ENCODE peak calls at places on chromosomes 13 and 19, in seven cellular contexts. One of them, this sample, is unnamed.

GRCh38 chr13:76523740-76524382 is 362.3 kb downstream of the KCTD12 start:
- DNase-seq in left ventricle myocardium inferior: no peak
- DNase-seq in breast epithelium: no peak
- DNase-seq in PC-3: no peak
- DNase-seq in sigmoid colon: no peak
- DNase-seq in body of pancreas: no peak
- DNase-seq in fibroblast of lung: no peak
- DNase-seq in this sample: no peak

GRCh38 chr19:48614436-48615144 is at the start of gene FAM83E:
- DNase-seq in PC-3: peak
- DNase-seq in sigmoid colon: no peak
- DNase-seq in body of pancreas: no peak
- DNase-seq in fibroblast of lung: no peak
- DNase-seq in left ventricle myocardium inferior: no peak
- DNase-seq in breast epithelium: no peak
- DNase-seq in this sample: peak

GRCh38 chr13:113654591-113655357 is 3.2 kb downstream of the ATP4B start:
- DNase-seq in left ventricle myocardium inferior: peak
- DNase-seq in breast epithelium: no peak
- DNase-seq in sigmoid colon: peak
- DNase-seq in PC-3: no peak
- DNase-seq in body of pancreas: peak
- DNase-seq in fibroblast of lung: no peak
- DNase-seq in this sample: no peak

GRCh38 chr19:18964121-18964520 is 23.1 kb upstream of the HOMER3 start:
- DNase-seq in body of pancreas: no peak
- DNase-seq in PC-3: no peak
- DNase-seq in sigmoid colon: no peak
- DNase-seq in left ventricle myocardium inferior: no peak
- DNase-seq in breast epithelium: no peak
- DNase-seq in fibroblast of lung: no peak
- DNase-seq in this sample: no peak

GRCh38 chr13:51348069-51348967 is 8.8 kb downstream of the SERPINE3 start:
- DNase-seq in fibroblast of lung: no peak
- DNase-seq in sigmoid colon: no peak
- DNase-seq in left ventricle myocardium inferior: no peak
- DNase-seq in body of pancreas: no peak
- DNase-seq in PC-3: no peak
- DNase-seq in breast epithelium: no peak
- DNase-seq in this sample: no peak

GRCh38 chr13:79581870-79582315 is 100.9 kb downstream of the NDFIP2 start:
- DNase-seq in body of pancreas: no peak
- DNase-seq in sigmoid colon: no peak
- DNase-seq in breast epithelium: no peak
- DNase-seq in left ventricle myocardium inferior: peak
- DNase-seq in fibroblast of lung: peak
- DNase-seq in PC-3: no peak
- DNase-seq in this sample: peak

GRCh38 chr13:97122381-97122996 is 99.6 kb upstream of the MBNL2 start:
- DNase-seq in breast epithelium: no peak
- DNase-seq in sigmoid colon: no peak
- DNase-seq in body of pancreas: no peak
- DNase-seq in fibroblast of lung: peak
- DNase-seq in left ventricle myocardium inferior: no peak
- DNase-seq in PC-3: peak
- DNase-seq in this sample: no peak

GRCh38 chr19:29947871-29948270 is 5.8 kb downstream of the URI1 start:
- DNase-seq in breast epithelium: no peak
- DNase-seq in sigmoid colon: no peak
- DNase-seq in PC-3: no peak
- DNase-seq in fibroblast of lung: no peak
- DNase-seq in body of pancreas: no peak
- DNase-seq in left ventricle myocardium inferior: no peak
- DNase-seq in this sample: no peak

DNA sequence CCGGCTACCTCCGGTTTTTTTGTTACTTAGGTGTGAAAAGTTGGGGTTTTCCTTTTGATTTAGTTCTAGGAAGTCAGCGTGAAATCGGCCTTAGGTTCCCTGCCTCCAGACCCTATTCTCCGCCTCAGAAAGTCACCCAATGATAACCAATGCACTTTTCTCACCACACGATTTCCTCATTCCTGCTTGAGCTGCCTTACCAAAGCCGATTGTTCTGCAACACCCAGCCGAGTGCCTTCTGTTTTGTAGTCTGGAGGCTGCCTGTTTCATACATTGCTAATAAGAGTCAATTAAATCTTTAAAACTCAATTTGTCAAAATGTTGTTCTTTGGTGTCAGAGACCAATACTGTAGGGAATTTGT is 39.7 kb downstream of the GJA3 start:
- DNase-seq in sigmoid colon: no peak
- DNase-seq in breast epithelium: no peak
- DNase-seq in PC-3: peak
- DNase-seq in fibroblast of lung: peak
- DNase-seq in left ventricle myocardium inferior: no peak
- DNase-seq in body of pancreas: no peak
- DNase-seq in this sample: no peak
- H3K27ac ChIP-seq in sigmoid colon: no peak
- H3K27ac ChIP-seq in breast epithelium: no peak
- H3K27ac ChIP-seq in PC-3: peak
- H3K27ac ChIP-seq in fibroblast of lung: no peak
- H3K27ac ChIP-seq in left ventricle myocardium inferior: no peak
- H3K27ac ChIP-seq in body of pancreas: peak
- H3K27ac ChIP-seq in this sample: no peak

GRCh38 chr19:49889687-49890348 is 6.9 kb downstream of the IL4I1 start:
- DNase-seq in fibroblast of lung: peak
- DNase-seq in left ventricle myocardium inferior: peak
- DNase-seq in breast epithelium: peak
- DNase-seq in sigmoid colon: no peak
- DNase-seq in body of pancreas: peak
- DNase-seq in PC-3: no peak
- DNase-seq in this sample: peak
- H3K4me3 ChIP-seq in fibroblast of lung: no peak
- H3K4me3 ChIP-seq in left ventricle myocardium inferior: peak
- H3K4me3 ChIP-seq in breast epithelium: peak
- H3K4me3 ChIP-seq in sigmoid colon: no peak
- H3K4me3 ChIP-seq in body of pancreas: no peak
- H3K4me3 ChIP-seq in PC-3: no peak
- H3K4me3 ChIP-seq in this sample: peak

GRCh38 chr13:69496951-69497350 is 610.7 kb upstream of the ATXN8OS start:
- DNase-seq in body of pancreas: no peak
- DNase-seq in breast epithelium: no peak
- DNase-seq in PC-3: no peak
- DNase-seq in sigmoid colon: no peak
- DNase-seq in left ventricle myocardium inferior: no peak
- DNase-seq in fibroblast of lung: no peak
- DNase-seq in this sample: no peak
- TF ChIP-seq CTCF in body of pancreas: no peak
- TF ChIP-seq CTCF in breast epithelium: no peak
- TF ChIP-seq CTCF in PC-3: no peak
- TF ChIP-seq CTCF in sigmoid colon: no peak
- TF ChIP-seq CTCF in left ventricle myocardium inferior: no peak
- TF ChIP-seq CTCF in fibroblast of lung: no peak
- TF ChIP-seq CTCF in this sample: no peak

GRCh38 chr19:16831531-16831930 is 2.3 kb downstream of the SIN3B start:
- DNase-seq in body of pancreas: no peak
- DNase-seq in sigmoid colon: no peak
- DNase-seq in fibroblast of lung: no peak
- DNase-seq in left ventricle myocardium inferior: no peak
- DNase-seq in breast epithelium: no peak
- DNase-seq in PC-3: no peak
- DNase-seq in this sample: no peak
- H3K27ac ChIP-seq in body of pancreas: no peak
- H3K27ac ChIP-seq in sigmoid colon: no peak
- H3K27ac ChIP-seq in fibroblast of lung: no peak
- H3K27ac ChIP-seq in left ventricle myocardium inferior: no peak
- H3K27ac ChIP-seq in breast epithelium: no peak
- H3K27ac ChIP-seq in PC-3: no peak
- H3K27ac ChIP-seq in this sample: no peak

GRCh38 chr13:73179906-73180305 is 121.1 kb downstream of the KLF5 start:
- DNase-seq in fibroblast of lung: peak
- DNase-seq in PC-3: peak
- DNase-seq in left ventricle myocardium inferior: no peak
- DNase-seq in body of pancreas: no peak
- DNase-seq in sigmoid colon: no peak
- DNase-seq in breast epithelium: no peak
- DNase-seq in this sample: no peak

GRCh38 chr13:73173160-73173905 is 114.5 kb downstream of the KLF5 start:
- DNase-seq in breast epithelium: no peak
- DNase-seq in fibroblast of lung: no peak
- DNase-seq in body of pancreas: no peak
- DNase-seq in sigmoid colon: no peak
- DNase-seq in PC-3: peak
- DNase-seq in left ventricle myocardium inferior: no peak
- DNase-seq in this sample: no peak

GRCh38 chr13:73177911-73178565 is 119.2 kb downstream of the KLF5 start:
- DNase-seq in left ventricle myocardium inferior: no peak
- DNase-seq in sigmoid colon: no peak
- DNase-seq in PC-3: no peak
- DNase-seq in breast epithelium: no peak
- DNase-seq in fibroblast of lung: no peak
- DNase-seq in body of pancreas: no peak
- DNase-seq in this sample: no peak

GRCh38 chr13:73174521-73175010 is 115.8 kb downstream of the KLF5 start:
- DNase-seq in fibroblast of lung: no peak
- DNase-seq in PC-3: no peak
- DNase-seq in body of pancreas: no peak
- DNase-seq in sigmoid colon: no peak
- DNase-seq in left ventricle myocardium inferior: no peak
- DNase-seq in breast epithelium: no peak
- DNase-seq in this sample: no peak

DNA sequence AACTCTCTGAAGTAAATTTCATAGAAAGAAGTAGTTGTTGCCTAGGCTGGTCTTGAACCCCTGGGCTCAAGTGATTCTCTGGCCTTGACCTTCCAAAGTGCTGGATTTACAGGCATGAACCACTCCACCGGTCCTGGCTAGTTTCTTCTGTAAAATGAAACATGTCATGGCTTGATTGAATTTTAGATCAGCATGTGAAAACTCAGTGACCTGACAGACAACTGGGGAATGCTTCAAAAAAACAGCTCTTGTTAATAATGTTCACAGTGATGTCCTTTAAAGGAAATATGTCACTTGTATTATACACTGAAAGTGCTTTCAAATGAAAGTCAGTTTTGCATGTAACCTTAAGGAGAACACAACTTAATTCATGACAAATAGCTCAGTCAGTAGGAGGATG is 118.2 kb downstream of the KLF5 start:
- DNase-seq in fibroblast of lung: no peak
- DNase-seq in breast epithelium: no peak
- DNase-seq in body of pancreas: no peak
- DNase-seq in PC-3: no peak
- DNase-seq in left ventricle myocardium inferior: no peak
- DNase-seq in sigmoid colon: no peak
- DNase-seq in this sample: no peak
- H3K4me3 ChIP-seq in fibroblast of lung: no peak
- H3K4me3 ChIP-seq in breast epithelium: no peak
- H3K4me3 ChIP-seq in body of pancreas: no peak
- H3K4me3 ChIP-seq in PC-3: no peak
- H3K4me3 ChIP-seq in left ventricle myocardium inferior: no peak
- H3K4me3 ChIP-seq in sigmoid colon: no peak
- H3K4me3 ChIP-seq in this sample: no peak

This sample was measured in prostate gland.